ENCODE peak calls at places on chromosomes 6 and 20, in four cellular contexts. Z is lung, S is right lobe of liver, I is ovary. Y is an unnamed sample.

GRCh38 chr6:129592516-129593232 is 117.3 kb downstream of the ARHGAP18 start:
- DNase-seq in Z (no peak), S (no peak), I (no peak), Y (no peak)

GRCh38 chr20:16476032-16476431 is 97.2 kb downstream of the KIF16B start:
- DNase-seq in Z (no peak), S (no peak), I (no peak), Y (no peak)

GRCh38 chr20:34316191-34316814 is 13.1 kb upstream of the AHCY start:
- DNase-seq in Z (no peak), S (no peak), I (no peak), Y (no peak)

GRCh38 chr6:113050010-113050893 is 703.1 kb downstream of the RFPL4B start:
- DNase-seq in Z (no peak), S (no peak), I (no peak), Y (no peak)

GRCh38 chr20:2386516-2387179 is 5.9 kb downstream of the TGM6 start:
- DNase-seq in Z (no peak), S (no peak), I (no peak), Y (no peak)

GRCh38 chr6:44228836-44229235 is 5.4 kb downstream of the SLC29A1 start:
- DNase-seq in Z (no peak), S (no peak), I (no peak), Y (peak)

GRCh38 chr20:10848810-10849370 is 175.1 kb upstream of the JAG1 start:
- DNase-seq in Z (no peak), S (no peak), I (no peak), Y (no peak)

GRCh38 chr6:40586800-40587201 is 363 bp downstream of the LRFN2 start:
- DNase-seq in Z (no peak), S (no peak), I (peak), Y (peak)

GRCh38 chr20:22333885-22334545 is 250.4 kb downstream of the FOXA2 start:
- DNase-seq in Z (peak), S (peak), I (no peak), Y (no peak)

GRCh38 chr6:109139109-109139508 is 43.8 kb downstream of the CEP57L1 start:
- DNase-seq in Z (no peak), S (no peak), I (no peak), Y (no peak)

GRCh38 chr6:7542065-7542877 is 800 bp downstream of the DSP start:
- DNase-seq in Z (no peak), S (no peak), I (peak), Y (no peak)

GRCh38 chr20:44166477-44166876 is 20.5 kb downstream of the JPH2 start:
- DNase-seq in Z (no peak), S (no peak), I (no peak), Y (no peak)

GRCh38 chr20:64035933-64036345 is at the start of gene C20orf204:
- DNase-seq in Z (no peak), S (no peak), I (no peak), Y (no peak)

DNA sequence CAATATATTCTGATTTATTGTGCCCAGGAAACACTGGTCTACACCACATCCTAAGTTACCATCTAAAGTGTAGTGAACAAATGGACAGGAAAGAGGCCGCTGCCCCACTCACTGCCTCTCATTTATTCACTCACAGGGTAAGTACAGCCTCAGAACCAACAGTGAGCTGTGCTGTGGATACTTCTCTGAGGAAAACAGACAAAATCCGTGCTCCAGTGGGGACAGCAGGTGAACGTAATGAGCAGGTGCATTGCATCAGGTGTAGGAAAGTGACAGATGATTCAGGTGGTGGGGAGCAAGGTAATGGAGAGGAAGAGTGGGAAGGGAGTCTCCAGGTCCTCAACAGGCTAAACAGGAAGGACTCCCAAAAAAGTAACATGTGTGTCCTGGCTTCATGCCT is 8.4 kb upstream of the ULBP2 start:
- DNase-seq in Z (no peak), S (no peak), I (no peak), Y (no peak)
- H3K27ac ChIP-seq in Z (no peak), S (no peak), I (no peak), Y (no peak)

DNA sequence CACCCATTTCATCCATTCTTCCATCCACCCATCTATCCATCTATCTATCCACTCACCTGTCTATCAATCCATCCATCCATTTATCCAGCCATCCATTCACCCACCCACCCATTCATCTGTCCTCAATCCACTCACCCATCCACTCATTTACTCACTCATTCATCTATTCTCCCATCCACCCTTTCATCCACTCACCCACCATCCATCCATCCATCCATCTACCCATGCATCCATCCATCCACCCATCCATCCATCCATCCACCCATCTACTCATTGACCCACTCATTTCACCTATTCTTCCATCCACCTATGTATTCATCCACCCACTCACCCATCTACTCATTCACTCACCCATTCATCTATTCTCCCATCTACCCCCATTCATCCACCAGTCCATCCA is 24.2 kb upstream of the PTGIS start:
- DNase-seq in Z (no peak), S (no peak), I (no peak), Y (no peak)
- H3K27ac ChIP-seq in Z (no peak), S (peak), I (no peak), Y (no peak)

GRCh38 chr6:56807992-56808342 is 146.9 kb upstream of the BEND6 start:
- DNase-seq in Z (no peak), S (no peak), I (no peak), Y (no peak)

GRCh38 chr6:56807335-56807991 is 147.4 kb upstream of the BEND6 start:
- DNase-seq in Z (no peak), S (no peak), I (no peak), Y (no peak)

GRCh38 chr6:56804996-56805395 is 149.9 kb upstream of the BEND6 start:
- DNase-seq in Z (no peak), S (no peak), I (no peak), Y (no peak)

GRCh38 chr6:56808871-56809359 is 146.0 kb upstream of the BEND6 start:
- DNase-seq in Z (no peak), S (no peak), I (no peak), Y (no peak)

DNA sequence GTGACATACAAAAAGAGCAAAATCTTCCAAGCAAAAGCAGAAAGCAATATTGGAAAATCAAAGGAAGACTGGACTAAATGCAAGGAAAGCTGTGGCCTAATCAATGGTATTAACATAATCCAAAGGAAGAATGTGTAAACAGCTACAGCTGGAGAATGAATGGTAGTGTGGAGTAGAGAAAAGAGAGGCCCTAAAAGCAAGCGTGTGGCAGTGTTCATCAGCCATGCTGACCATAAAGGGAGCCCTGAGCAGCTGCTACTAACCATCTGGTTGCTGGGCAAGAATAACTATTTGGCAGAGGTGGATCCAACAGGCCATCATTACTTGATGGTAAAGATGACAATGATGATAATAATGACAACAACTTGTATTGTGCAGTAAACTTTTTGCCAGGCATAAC is 148.5 kb upstream of the BEND6 start:
- DNase-seq in Z (no peak), S (no peak), I (no peak), Y (no peak)
- H3K27ac ChIP-seq in Z (no peak), S (no peak), I (no peak), Y (no peak)

GRCh38 chr6:3750324-3751018 is 1.0 kb downstream of the PXDC1 start:
- DNase-seq in Z (peak), S (peak), I (peak), Y (peak)
- H3K27ac ChIP-seq in Z (peak), S (peak), I (peak), Y (peak)

DNA sequence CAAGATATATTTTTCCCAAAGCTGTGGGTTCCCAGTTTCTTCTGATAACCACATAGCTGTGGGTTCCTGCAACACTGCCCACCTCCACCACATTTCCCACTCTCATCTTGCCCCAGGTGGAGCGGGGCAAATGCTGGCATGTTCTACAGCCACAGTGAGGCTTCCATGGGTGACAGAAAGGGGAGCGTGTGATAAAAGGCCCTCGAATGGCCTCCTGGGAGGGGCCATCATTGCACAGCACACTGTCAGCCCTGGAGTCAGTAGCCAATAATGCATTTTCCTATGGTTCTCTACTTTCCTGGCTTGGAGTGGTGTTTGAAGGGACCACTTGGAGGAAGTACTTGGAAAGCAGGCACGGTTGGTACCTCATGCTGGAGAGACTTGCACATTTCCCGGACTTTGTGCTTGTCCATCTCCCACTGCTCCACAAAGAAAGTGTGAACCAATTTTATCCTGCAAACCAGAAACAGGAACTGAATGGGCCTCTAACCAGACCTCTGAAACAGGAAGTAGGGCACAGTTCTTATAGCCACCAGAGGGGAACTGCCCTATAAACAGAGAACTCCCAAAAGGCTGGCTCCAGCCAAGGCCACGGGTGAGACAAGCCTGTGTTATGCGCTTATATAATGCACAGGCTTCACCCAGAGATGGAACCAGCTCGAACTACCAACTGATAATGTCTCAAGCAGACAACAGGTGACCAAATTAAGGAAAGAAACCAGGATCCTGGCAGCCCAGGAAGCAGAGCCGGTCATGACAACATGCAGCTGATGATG is 8.6 kb downstream of the MAP3K5 start:
- DNase-seq in Z (peak), S (no peak), I (no peak), Y (no peak)
- H3K27ac ChIP-seq in Z (peak), S (peak), I (no peak), Y (peak)

GRCh38 chr6:16551466-16551865 is 209.8 kb downstream of the ATXN1 start:
- DNase-seq in Z (no peak), S (no peak), I (no peak), Y (no peak)
- H3K27ac ChIP-seq in Z (no peak), S (no peak), I (no peak), Y (peak)

GRCh38 chr6:31575952-31576684 is 753 bp downstream of the TNF start:
- DNase-seq in Z (no peak), S (no peak), I (no peak), Y (no peak)

GRCh38 chr6:31574106-31575061 is 981 bp upstream of the TNF start:
- DNase-seq in Z (no peak), S (no peak), I (no peak), Y (no peak)

GRCh38 chr6:31576897-31577341 is 1.6 kb downstream of the TNF start:
- DNase-seq in Z (no peak), S (no peak), I (no peak), Y (no peak)

GRCh38 chr6:31573239-31574105 is 1.4 kb downstream of the LTA start:
- DNase-seq in Z (no peak), S (no peak), I (no peak), Y (no peak)

DNA sequence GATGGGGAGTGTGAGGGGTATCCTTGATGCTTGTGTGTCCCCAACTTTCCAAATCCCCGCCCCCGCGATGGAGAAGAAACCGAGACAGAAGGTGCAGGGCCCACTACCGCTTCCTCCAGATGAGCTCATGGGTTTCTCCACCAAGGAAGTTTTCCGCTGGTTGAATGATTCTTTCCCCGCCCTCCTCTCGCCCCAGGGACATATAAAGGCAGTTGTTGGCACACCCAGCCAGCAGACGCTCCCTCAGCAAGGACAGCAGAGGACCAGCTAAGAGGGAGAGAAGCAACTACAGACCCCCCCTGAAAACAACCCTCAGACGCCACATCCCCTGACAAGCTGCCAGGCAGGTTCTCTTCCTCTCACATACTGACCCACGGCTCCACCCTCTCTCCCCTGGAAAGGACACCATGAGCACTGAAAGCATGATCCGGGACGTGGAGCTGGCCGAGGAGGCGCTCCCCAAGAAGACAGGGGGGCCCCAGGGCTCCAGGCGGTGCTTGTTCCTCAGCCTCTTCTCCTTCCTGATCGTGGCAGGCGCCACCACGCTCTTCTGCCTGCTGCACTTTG is at the start of gene TNF:
- DNase-seq in Z (peak), S (no peak), I (no peak), Y (no peak)
- H3K27ac ChIP-seq in Z (no peak), S (peak), I (no peak), Y (no peak)

DNA sequence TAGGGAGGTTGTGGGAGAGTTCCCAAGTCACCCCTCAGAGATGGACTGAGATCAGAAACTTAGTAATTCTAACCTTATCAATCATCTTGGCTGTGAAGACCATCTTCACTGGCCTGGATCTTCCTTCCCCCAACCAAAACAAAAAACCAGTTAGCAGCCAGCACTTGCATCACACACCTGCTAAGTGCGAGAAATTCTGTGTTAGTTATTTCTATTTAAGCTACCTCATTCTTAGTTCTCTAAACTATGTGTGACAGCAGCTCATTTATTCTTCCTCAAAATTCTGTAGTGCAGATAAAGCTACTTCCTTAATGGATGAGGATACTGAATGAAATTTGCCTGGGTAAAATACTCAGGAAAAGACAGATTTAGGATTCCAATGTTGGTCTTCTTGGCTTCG is 18.2 kb upstream of the TAGAP start:
- DNase-seq in Z (no peak), S (no peak), I (no peak), Y (no peak)
- H3K27ac ChIP-seq in Z (no peak), S (peak), I (no peak), Y (no peak)

GRCh38 chr6:4647414-4648365 is 128.5 kb upstream of the CDYL start:
- DNase-seq in Z (peak), S (peak), I (peak), Y (peak)
- H3K27ac ChIP-seq in Z (no peak), S (no peak), I (peak), Y (peak)

Y was measured in dorsolateral prefrontal cortex.